ENCODE peak calls at places on chromosomes 13 and 19, in four cellular contexts. V is left ventricle myocardium inferior, X is upper lobe of left lung, O is small intestine. Z is an unnamed sample. For H3K4me1 and H3K9me3, the result is how much of the 10 kb centered on the place peaks cover.

GRCh38 chr13:71644579-71644978 is 222.4 kb downstream of the DACH1 start:
- DNase-seq in V (no peak), X (no peak), O (no peak), Z (no peak)

GRCh38 chr19:15551183-15552004 is 43.1 kb downstream of the CYP4F22 start:
- DNase-seq in V (no peak), X (peak), O (peak), Z (peak)

GRCh38 chr13:106603568-106603967 is 35.6 kb upstream of the ARGLU1 start:
- DNase-seq in V (no peak), X (no peak), O (no peak), Z (no peak)

GRCh38 chr19:38399081-38399480 is 3.8 kb upstream of the FAM98C start:
- DNase-seq in V (no peak), X (no peak), O (no peak), Z (no peak)

GRCh38 chr13:71618154-71618553 is 248.8 kb downstream of the DACH1 start:
- DNase-seq in V (no peak), X (no peak), O (no peak), Z (no peak)

GRCh38 chr19:51688665-51689571 is 4.2 kb upstream of the SPACA6 start:
- DNase-seq in V (peak), X (peak), O (peak), Z (no peak)

GRCh38 chr19:33255781-33256180 is 30.1 kb upstream of the SLC7A10 start:
- DNase-seq in V (no peak), X (no peak), O (no peak), Z (no peak)

GRCh38 chr19:48271531-48272151 is 1.8 kb downstream of the ZNF114 start:
- DNase-seq in V (peak), X (peak), O (peak), Z (no peak)

GRCh38 chr13:110944121-110944967 is 29.5 kb upstream of the ANKRD10 start:
- DNase-seq in V (no peak), X (peak), O (peak), Z (no peak)

GRCh38 chr13:70874646-70875045 is 766.4 kb upstream of the KLHL1 start:
- DNase-seq in V (no peak), X (no peak), O (no peak), Z (no peak)

GRCh38 chr19:15248648-15249559 is 16.7 kb upstream of the EPHX3 start:
- DNase-seq in V (peak), X (peak), O (peak), Z (no peak)

GRCh38 chr13:110593430-110594130 is 21.8 kb upstream of the NAXD start:
- DNase-seq in V (no peak), X (no peak), O (peak), Z (no peak)

GRCh38 chr13:45406421-45406820 is 11.8 kb downstream of the SLC25A30 start:
- DNase-seq in V (no peak), X (no peak), O (no peak), Z (peak)

GRCh38 chr19:52786078-52786463 is 520 bp downstream of the ZNF600 start:
- DNase-seq in V (no peak), X (no peak), O (no peak), Z (no peak)

GRCh38 chr19:42185281-42185680 is 32.2 kb downstream of the DEDD2 start:
- DNase-seq in V (no peak), X (peak), O (peak), Z (peak)

GRCh38 chr19:3075605-3076431 is 13.5 kb upstream of the TLE5 start:
- DNase-seq in V (peak), X (peak), O (peak), Z (peak)

GRCh38 chr13:52848455-52849190 is at the start of gene PCDH8:
- DNase-seq in V (no peak), X (no peak), O (no peak), Z (no peak)

GRCh38 chr19:54026656-54027055 is 35.2 kb downstream of the CACNG6 start:
- DNase-seq in V (no peak), X (no peak), O (no peak), Z (no peak)

GRCh38 chr19:35991731-35992450 is 3.1 kb upstream of the SDHAF1 start:
- DNase-seq in V (no peak), X (no peak), O (no peak), Z (no peak)

GRCh38 chr13:20157387-20157786 is 3.5 kb downstream of the GJA3 start:
- DNase-seq in V (no peak), X (no peak), O (no peak), Z (no peak)

GRCh38 chr13:37526710-37527446 is 71.7 kb downstream of the POSTN start:
- DNase-seq in V (no peak), X (no peak), O (no peak), Z (no peak)

GRCh38 chr13:112978561-112979405 is 9.8 kb downstream of the MCF2L start:
- DNase-seq in V (peak), X (no peak), O (no peak), Z (no peak)

GRCh38 chr19:4058696-4059492 is 7.8 kb downstream of the ZBTB7A start:
- DNase-seq in V (no peak), X (no peak), O (peak), Z (no peak)

GRCh38 chr19:7013678-7014077 is 7.6 kb downstream of the MBD3L2B start:
- DNase-seq in V (no peak), X (no peak), O (no peak), Z (no peak)

GRCh38 chr19:55336101-55336500 is 3.6 kb upstream of the KMT5C start:
- DNase-seq in V (no peak), X (no peak), O (no peak), Z (no peak)

GRCh38 chr13:66660013-66660804 is 569.9 kb downstream of the PCDH9 start:
- DNase-seq in V (no peak), X (no peak), O (no peak), Z (no peak)

GRCh38 chr13:97122381-97122996 is 99.6 kb upstream of the MBNL2 start:
- DNase-seq in V (no peak), X (no peak), O (no peak), Z (no peak)

GRCh38 chr13:97124237-97124636 is 97.9 kb upstream of the MBNL2 start:
- DNase-seq in V (no peak), X (no peak), O (no peak), Z (no peak)

GRCh38 chr13:97121894-97122293 is 100.2 kb upstream of the MBNL2 start:
- DNase-seq in V (no peak), X (no peak), O (peak), Z (no peak)

GRCh38 chr13:97119899-97120745 is 102.0 kb upstream of the MBNL2 start:
- DNase-seq in V (no peak), X (no peak), O (no peak), Z (no peak)

GRCh38 chr13:97120976-97121375 is 101.2 kb upstream of the MBNL2 start:
- DNase-seq in V (no peak), X (no peak), O (no peak), Z (no peak)
- H3K4me1 ChIP-seq in V (half or more), X (under half), O (under half), Z (under half)

DNA sequence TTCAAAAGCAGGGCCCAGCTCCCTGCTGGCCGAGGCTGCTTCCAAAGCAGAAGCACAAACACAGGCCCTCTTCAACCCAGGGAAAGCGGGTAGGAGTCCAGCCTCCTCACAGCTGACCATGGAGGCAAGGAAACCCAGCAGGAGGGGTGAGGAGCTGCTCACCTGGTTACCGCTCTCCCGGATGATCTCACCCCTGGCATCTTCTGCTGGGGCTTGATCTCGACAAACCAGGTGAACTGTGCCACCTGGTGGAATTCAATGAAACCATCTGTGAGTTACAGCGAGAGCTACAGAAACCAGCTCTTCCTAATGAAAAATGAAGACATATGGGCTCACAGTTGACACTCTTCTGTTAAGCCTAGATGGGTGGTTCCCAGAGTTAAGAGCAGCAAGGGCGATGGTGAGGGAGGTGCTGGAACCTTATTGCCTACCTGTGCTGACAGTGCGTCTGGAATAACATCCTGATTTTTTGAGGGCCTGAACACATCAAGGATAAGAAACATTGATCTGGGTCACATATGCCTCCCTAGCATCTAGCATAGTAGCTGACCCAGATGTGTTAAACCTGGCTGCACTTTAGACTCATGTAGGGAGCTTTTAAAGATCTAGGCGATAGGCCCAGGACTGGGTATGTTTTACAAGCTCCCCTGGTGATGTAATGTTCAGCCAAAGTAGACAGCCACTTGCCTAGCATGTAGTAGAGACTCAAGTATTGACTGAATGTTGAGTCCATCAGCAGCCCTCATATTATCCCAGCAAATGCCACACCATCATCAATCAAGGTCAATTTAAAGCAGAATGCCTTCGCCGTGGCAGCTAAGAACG is 6.1 kb downstream of the DHRS12 start:
- DNase-seq in V (no peak), X (peak), O (peak), Z (peak)
- H3K27ac ChIP-seq in V (no peak), X (no peak), O (no peak), Z (no peak)

DNA sequence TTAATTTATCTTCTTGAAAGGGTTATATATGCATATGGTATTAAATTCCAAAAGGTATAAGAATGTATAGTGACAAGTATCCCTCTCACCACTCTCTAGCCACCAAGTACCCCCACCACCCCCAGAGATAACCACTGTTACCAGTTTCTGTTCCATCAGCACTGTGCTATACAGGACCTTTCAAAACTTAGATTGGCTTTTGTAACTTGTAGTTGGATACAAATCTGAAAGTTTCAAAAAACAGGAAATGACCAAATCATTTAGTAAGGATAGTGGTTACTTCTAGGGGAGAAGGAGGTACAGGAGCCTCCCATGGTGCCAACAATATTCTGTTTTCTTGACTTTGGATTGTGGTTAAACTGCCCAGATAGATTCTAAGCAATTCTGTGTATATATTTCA is 56.7 kb downstream of the AKAP11 start:
- DNase-seq in V (no peak), X (no peak), O (no peak), Z (no peak)
- H3K9me3 ChIP-seq in V (under half), X (under half), O (under half), Z (under half)

DNA sequence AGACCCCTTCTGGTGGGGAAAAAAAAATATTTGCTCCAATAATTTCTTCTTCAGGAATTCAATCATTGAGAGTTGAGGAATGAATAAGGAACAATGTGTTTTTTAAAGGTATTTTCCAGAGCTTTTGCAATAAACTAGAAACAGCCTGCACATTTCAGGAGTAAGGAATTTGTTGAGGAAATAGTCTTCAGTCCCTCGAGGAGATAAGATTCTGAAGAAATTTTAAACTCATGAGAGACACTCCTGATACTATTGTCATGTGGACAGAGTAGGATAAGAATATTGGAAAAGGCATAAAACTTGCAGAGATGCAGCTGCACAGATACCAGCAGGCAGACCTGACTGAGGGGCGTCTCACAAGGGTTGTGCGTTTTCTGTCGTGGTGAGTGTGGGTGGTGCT is 36.6 kb downstream of the COMP start:
- DNase-seq in V (no peak), X (no peak), O (no peak), Z (no peak)
- H3K4me1 ChIP-seq in V (under half), X (under half), O (under half), Z (under half)

DNA sequence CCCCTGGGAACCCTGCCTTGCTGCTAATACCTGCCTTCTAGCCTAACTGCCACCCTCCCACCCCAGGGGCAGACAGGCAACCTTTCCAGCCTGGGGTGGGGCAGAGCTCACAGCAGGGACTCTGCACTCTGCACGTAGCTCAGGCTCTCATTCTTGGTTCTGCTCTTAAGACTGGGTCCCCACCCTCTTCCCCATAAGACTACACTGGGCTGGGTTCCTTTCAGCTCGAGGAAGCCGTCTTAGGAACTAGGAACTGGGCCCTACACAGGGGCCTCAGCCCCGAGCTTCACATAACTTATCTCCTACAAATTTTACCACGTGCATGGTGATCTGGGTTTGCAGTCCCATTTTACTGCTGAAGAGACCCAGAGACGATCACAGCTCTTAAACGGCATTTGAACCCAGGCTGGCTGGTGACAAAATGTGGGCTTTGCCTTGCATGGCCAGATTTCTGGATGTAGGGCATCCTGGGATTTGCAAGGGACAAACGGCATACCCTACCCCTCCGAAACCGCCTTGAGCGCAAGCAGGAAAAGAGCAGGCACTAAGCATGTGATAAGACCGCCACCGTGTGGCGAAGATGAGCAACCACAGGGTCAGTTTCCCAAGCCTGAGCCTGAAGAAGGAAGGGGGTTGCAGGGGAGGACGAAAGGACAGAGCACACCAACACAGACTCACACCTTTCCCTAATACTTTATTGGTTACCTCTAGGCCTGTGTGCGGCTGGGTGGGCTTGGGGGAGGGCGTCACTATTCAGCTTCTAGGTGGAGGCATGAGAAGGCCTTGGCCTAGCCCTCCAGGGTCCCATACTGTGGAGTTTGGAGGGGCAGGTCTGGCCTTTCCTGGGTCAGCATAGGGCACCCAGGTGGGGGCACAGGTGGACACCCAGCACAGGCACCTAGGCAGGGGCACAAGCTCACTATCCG is 5.1 kb downstream of the JUNB start:
- DNase-seq in V (peak), X (peak), O (peak), Z (peak)
- H3K27ac ChIP-seq in V (peak), X (peak), O (peak), Z (no peak)

GRCh38 chr19:57512845-57513244 is 13.1 kb downstream of the ZNF773 start:
- DNase-seq in V (no peak), X (no peak), O (no peak), Z (no peak)
- H3K9me3 ChIP-seq in V (half or more), X (half or more), O (under half), Z (under half)

DNA sequence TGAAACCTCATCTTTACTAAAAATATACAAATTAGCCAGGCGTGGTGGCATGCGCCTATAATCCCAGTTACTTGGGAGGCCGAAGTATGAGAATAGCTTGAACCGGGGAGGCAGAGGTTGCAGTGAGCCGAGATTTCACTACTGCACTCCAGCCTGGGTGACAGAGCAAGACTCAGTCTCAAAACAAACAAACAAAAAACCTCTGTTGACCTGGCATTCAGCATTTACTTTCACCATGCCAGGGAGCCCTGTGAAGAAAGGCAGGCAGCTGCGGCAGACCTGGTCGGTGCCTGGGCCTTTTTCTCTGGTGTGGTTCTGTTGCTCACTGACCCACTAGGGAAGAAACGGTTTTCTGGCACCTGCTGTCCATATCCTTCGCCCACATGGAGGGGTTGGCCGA is 49.8 kb downstream of the DNM2 start:
- DNase-seq in V (no peak), X (no peak), O (no peak), Z (no peak)
- H3K4me1 ChIP-seq in V (half or more), X (half or more), O (under half), Z (under half)

GRCh38 chr13:102710261-102710679 is 15.4 kb upstream of the METTL21C start:
- DNase-seq in V (no peak), X (peak), O (no peak), Z (no peak)

GRCh38 chr13:102708211-102708610 is 13.4 kb upstream of the METTL21C start:
- DNase-seq in V (no peak), X (no peak), O (no peak), Z (no peak)

GRCh38 chr13:102709536-102709935 is 14.7 kb upstream of the METTL21C start:
- DNase-seq in V (no peak), X (no peak), O (no peak), Z (no peak)

GRCh38 chr13:102708991-102709390 is 14.1 kb upstream of the METTL21C start:
- DNase-seq in V (no peak), X (no peak), O (no peak), Z (no peak)

GRCh38 chr13:102707465-102707864 is 12.6 kb upstream of the METTL21C start:
- DNase-seq in V (no peak), X (no peak), O (no peak), Z (no peak)
- H3K27ac ChIP-seq in V (no peak), X (no peak), O (no peak), Z (no peak)

GRCh38 chr19:28595722-28596121 is 617.2 kb downstream of the UQCRFS1 start:
- DNase-seq in V (no peak), X (no peak), O (no peak), Z (no peak)
- H3K9me3 ChIP-seq in V (under half), X (under half), O (under half), Z (under half)

Z was measured in CD8-positive, alpha-beta T cell.